ENCODE peak calls at places on chromosomes 1 and 21, in five cellular contexts. Y is pancreas; Q is activated CD4-positive, CD25-positive, alpha-beta regulatory T cell; W is body of pancreas; X is M059J. G is an unnamed sample.

GRCh38 chr1:53585116-53585515 is 125.9 kb downstream of the DMRTB1 start:
- DNase-seq in Y (no peak), Q (no peak), W (peak), X (no peak), G (no peak)

GRCh38 chr21:35303085-35303484 is 254.0 kb upstream of the RUNX1 start:
- DNase-seq in Y (no peak), Q (no peak), W (no peak), X (peak), G (no peak)

GRCh38 chr21:31490471-31490870 is 146.4 kb upstream of the TIAM1 start:
- DNase-seq in Y (no peak), Q (no peak), W (no peak), X (peak), G (no peak)

GRCh38 chr1:221718391-221719277 is 23.3 kb downstream of the DUSP10 start:
- DNase-seq in Y (no peak), Q (no peak), W (no peak), X (peak), G (no peak)

GRCh38 chr1:28512058-28512611 is 6.3 kb downstream of the RCC1 start:
- DNase-seq in Y (no peak), Q (no peak), W (no peak), X (no peak), G (no peak)

GRCh38 chr1:44237721-44238457 is 24.6 kb downstream of the DMAP1 start:
- DNase-seq in Y (no peak), Q (no peak), W (no peak), X (no peak), G (no peak)

GRCh38 chr1:25568834-25569598 is 25.6 kb downstream of the LDLRAP1 start:
- DNase-seq in Y (no peak), Q (no peak), W (no peak), X (peak), G (no peak)

GRCh38 chr21:34510148-34511142 is 1.6 kb downstream of the KCNE1 start:
- DNase-seq in Y (peak), Q (peak), W (peak), X (peak), G (no peak)

GRCh38 chr1:27403065-27403726 is 10.8 kb downstream of the GPR3 start:
- DNase-seq in Y (no peak), Q (no peak), W (no peak), X (no peak), G (no peak)

GRCh38 chr1:205698921-205699320 is 18.6 kb upstream of the SLC45A3 start:
- DNase-seq in Y (no peak), Q (no peak), W (no peak), X (no peak), G (no peak)

GRCh38 chr1:207102146-207102545 is 1.9 kb upstream of the C4BPA start:
- DNase-seq in Y (no peak), Q (no peak), W (no peak), X (no peak), G (no peak)

G was measured in activated T-helper 1 cell treated with anti-CD3 and anti-CD28 coated beads, Interleukin-2, amount 50 U/mL, for 16 hours.